ENCODE peak calls at places on chromosomes 2 and 18, in nine cellular contexts. Q is BE2C, M is GM12865, P is Calu3, D is tibial nerve, H is fibroblast of lung, T is astrocyte, C is upper lobe of right lung, E is left ventricle myocardium inferior. R is an unnamed sample.

GRCh38 chr2:38125830-38126229 is 49.9 kb upstream of the CYP1B1 start:
- DNase-seq in Q (no peak), M (no peak), P (no peak), D (no peak), H (no peak), T (no peak), C (no peak), E (no peak), R (no peak)

GRCh38 chr2:56806924-56807323 is 623.1 kb downstream of the CCDC85A start:
- DNase-seq in Q (no peak), M (no peak), P (peak), D (no peak), H (no peak), T (no peak), C (no peak), E (no peak), R (no peak)

GRCh38 chr2:230678451-230678850 is 34.2 kb upstream of the CAB39 start:
- DNase-seq in Q (no peak), M (no peak), P (no peak), D (no peak), H (no peak), T (no peak), C (no peak), E (no peak), R (no peak)

GRCh38 chr18:45984546-45985235 is 17.6 kb upstream of the EPG5 start:
- DNase-seq in Q (no peak), M (no peak), P (no peak), D (no peak), H (no peak), T (no peak), C (no peak), E (no peak), R (no peak)

GRCh38 chr18:48871391-48872166 is 79.2 kb downstream of the SMAD7 start:
- DNase-seq in Q (no peak), M (no peak), P (no peak), D (no peak), H (no peak), T (no peak), C (no peak), E (no peak), R (no peak)

GRCh38 chr18:59988098-59988706 is 88.4 kb downstream of the PMAIP1 start:
- DNase-seq in Q (peak), M (peak), P (peak), D (no peak), H (peak), T (peak), C (no peak), E (no peak), R (no peak)

GRCh38 chr2:101148777-101149176 is 2.4 kb downstream of the TBC1D8 start:
- DNase-seq in Q (no peak), M (no peak), P (no peak), D (no peak), H (no peak), T (no peak), C (no peak), E (no peak), R (no peak)

GRCh38 chr18:77622009-77622692 is 372.5 kb downstream of the GALR1 start:
- DNase-seq in Q (no peak), M (peak), P (no peak), D (no peak), H (no peak), T (no peak), C (no peak), E (no peak), R (no peak)

GRCh38 chr2:145593991-145594702 is 1074.2 kb upstream of the ZEB2 start:
- DNase-seq in Q (no peak), M (no peak), P (peak), D (no peak), H (peak), T (peak), C (no peak), E (no peak), R (no peak)

GRCh38 chr2:102027036-102027702 is 35.4 kb downstream of the IL1R2 start:
- DNase-seq in Q (no peak), M (no peak), P (no peak), D (no peak), H (peak), T (peak), C (no peak), E (no peak), R (no peak)

GRCh38 chr2:177631702-177632101 is 239.1 kb downstream of the AGPS start:
- DNase-seq in Q (no peak), M (no peak), P (no peak), D (no peak), H (no peak), T (no peak), C (no peak), E (no peak), R (no peak)

GRCh38 chr18:332721-333513 is 65.1 kb upstream of the THOC1 start:
- DNase-seq in Q (no peak), M (no peak), P (no peak), D (peak), H (peak), T (peak), C (no peak), E (peak), R (peak)

GRCh38 chr2:33344230-33344629 is 132.2 kb upstream of the RASGRP3 start:
- DNase-seq in Q (no peak), M (no peak), P (no peak), D (no peak), H (no peak), T (no peak), C (no peak), E (no peak), R (no peak)

GRCh38 chr2:236972491-236973379 is 113.0 kb upstream of the COPS8 start:
- DNase-seq in Q (no peak), M (no peak), P (peak), D (peak), H (peak), T (peak), C (no peak), E (peak), R (no peak)

GRCh38 chr18:33107511-33107910 is 333.0 kb downstream of the CCDC178 start:
- DNase-seq in Q (no peak), M (no peak), P (no peak), D (no peak), H (no peak), T (no peak), C (no peak), E (no peak), R (no peak)

GRCh38 chr2:3102915-3103569 is 274.6 kb downstream of the EIPR1 start:
- DNase-seq in Q (no peak), M (no peak), P (no peak), D (no peak), H (no peak), T (no peak), C (no peak), E (no peak), R (no peak)

GRCh38 chr2:11312770-11313471 is 31.5 kb downstream of the ROCK2 start:
- DNase-seq in Q (no peak), M (no peak), P (no peak), D (no peak), H (no peak), T (no peak), C (no peak), E (no peak), R (no peak)

GRCh38 chr2:202765435-202765834 is 106.1 kb downstream of the ICA1L start:
- DNase-seq in Q (no peak), M (no peak), P (no peak), D (no peak), H (no peak), T (no peak), C (no peak), E (no peak), R (peak)

DNA sequence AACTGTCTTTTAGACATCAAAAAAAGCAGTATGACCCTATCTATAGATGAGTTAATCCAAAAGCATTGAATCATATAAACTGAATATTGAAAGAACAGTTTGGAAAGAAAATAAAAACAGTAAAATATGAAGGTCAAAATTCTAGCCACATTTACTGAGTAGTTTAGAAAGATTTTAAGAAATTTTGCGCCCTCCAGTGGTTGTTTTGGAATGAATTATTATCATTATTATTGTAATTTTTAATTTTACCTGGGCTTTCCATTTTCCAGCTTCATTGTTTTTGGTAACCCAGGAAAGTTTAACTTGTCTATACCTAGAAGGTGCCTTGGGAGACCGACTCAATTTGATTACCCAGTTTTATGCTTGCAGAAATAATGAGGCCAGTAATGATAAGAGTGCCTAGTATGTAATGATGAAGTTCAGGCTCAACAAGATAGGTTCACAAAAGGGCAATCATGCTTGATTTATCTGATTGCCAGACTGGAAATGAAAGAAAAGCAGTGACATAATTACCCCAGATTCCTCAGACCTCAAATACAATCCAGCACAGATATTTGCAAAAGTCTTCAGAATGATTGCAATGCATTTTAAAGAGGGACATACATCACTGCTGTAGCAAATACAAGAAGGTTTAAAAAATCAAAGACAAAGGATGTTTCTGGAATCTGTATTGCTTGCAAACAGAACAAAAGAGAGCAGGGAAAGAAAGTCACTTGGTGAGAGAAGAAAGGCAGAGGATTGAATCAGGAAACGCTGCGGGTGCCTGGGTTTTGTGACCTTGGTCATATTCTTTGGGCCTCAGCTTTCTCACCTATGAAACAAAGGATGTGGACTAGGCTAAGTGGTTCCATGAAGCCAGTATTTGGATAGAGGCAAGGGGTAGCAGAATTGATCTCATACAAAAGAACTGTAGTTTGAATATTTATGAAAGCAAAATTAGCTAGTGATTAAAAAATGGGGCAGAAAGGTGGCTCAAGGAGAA is 153.8 kb downstream of the MAP2 start:
- DNase-seq in Q (peak), M (peak), P (peak), D (no peak), H (peak), T (no peak), C (no peak), E (no peak), R (no peak)
- TF ChIP-seq CTCF in Q (peak), M (peak), P (peak), D (peak), H (peak), T (peak), C (peak), E (peak), R (peak)

GRCh38 chr18:76252880-76253279 is 242.2 kb downstream of the ZNF516 start:
- DNase-seq in Q (no peak), M (peak), P (no peak), D (no peak), H (peak), T (no peak), C (no peak), E (no peak), R (no peak)
- TF ChIP-seq CTCF in Q (peak), M (peak), P (no peak), D (peak), H (peak), T (peak), C (peak), E (peak), R (no peak)

DNA sequence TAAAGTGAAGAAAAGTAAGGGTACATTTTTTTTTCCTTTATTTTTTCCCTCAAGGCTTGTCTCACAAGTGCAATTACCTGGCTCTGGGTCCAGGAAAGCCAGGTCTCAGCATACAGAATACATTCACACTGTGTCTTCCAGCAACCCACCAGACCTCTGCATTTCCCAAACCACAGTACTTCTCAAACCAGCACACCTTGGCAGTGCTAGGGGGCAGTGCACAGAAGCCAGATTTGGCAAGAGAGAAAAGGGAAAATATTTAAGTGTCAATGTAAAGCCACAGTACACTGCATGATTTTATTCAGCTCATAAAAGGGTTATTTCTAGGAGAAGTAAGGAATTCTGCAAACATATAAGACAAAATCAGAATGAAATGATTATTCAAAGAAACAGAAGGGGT is 172.8 kb downstream of the NRXN1 start:
- DNase-seq in Q (no peak), M (no peak), P (no peak), D (no peak), H (no peak), T (no peak), C (no peak), E (no peak), R (no peak)
- TF ChIP-seq CTCF in Q (no peak), M (no peak), P (no peak), D (no peak), H (no peak), T (no peak), C (no peak), E (no peak), R (no peak)

GRCh38 chr2:20990446-20990988 is 53.4 kb downstream of the APOB start:
- DNase-seq in Q (no peak), M (no peak), P (no peak), D (no peak), H (no peak), T (no peak), C (no peak), E (no peak), R (peak)
- TF ChIP-seq CTCF in Q (no peak), M (no peak), P (no peak), D (no peak), H (no peak), T (no peak), C (no peak), E (no peak), R (no peak)

GRCh38 chr2:82234283-82234682 is 1929.7 kb upstream of the LRRTM1 start:
- DNase-seq in Q (no peak), M (no peak), P (no peak), D (no peak), H (no peak), T (no peak), C (no peak), E (no peak), R (no peak)
- TF ChIP-seq CTCF in Q (no peak), M (no peak), P (no peak), D (no peak), H (no peak), T (no peak), C (no peak), E (no peak), R (no peak)

R was measured in upper lobe of left lung.